ENCODE peak calls at places on chromosomes 11 and 22, in four cellular contexts. T is body of pancreas, Q is spleen, Z is GM13976. X is an unnamed sample.

GRCh38 chr11:10322830-10323792 is 18.2 kb downstream of the ADM start:
- DNase-seq in T (peak; percentile 66), Q (no peak), Z (peak; percentile 55), X (no peak)

GRCh38 chr22:50683994-50684371 is 11.4 kb downstream of the SHANK3 start:
- DNase-seq in T (no peak), Q (peak; percentile 72), Z (no peak), X (no peak)

GRCh38 chr11:8259316-8259995 is 4.2 kb downstream of the LMO1 start:
- DNase-seq in T (peak; percentile 6), Q (peak; percentile 64), Z (no peak), X (no peak)

GRCh38 chr11:94925422-94926270 is 47.7 kb downstream of the CWC15 start:
- DNase-seq in T (no peak), Q (no peak), Z (no peak), X (no peak)

GRCh38 chr11:91773090-91773489 is 451.5 kb upstream of the FAT3 start:
- DNase-seq in T (no peak), Q (no peak), Z (no peak), X (no peak)

GRCh38 chr11:17979770-17980371 is 33.0 kb downstream of the SERGEF start:
- DNase-seq in T (peak; percentile 34), Q (no peak), Z (peak; percentile 59), X (no peak)

GRCh38 chr22:44822479-44822878 is 70.1 kb downstream of the ARHGAP8 start:
- DNase-seq in T (no peak), Q (peak; percentile 1), Z (no peak), X (no peak)

GRCh38 chr11:11481371-11481770 is 128.3 kb upstream of the CSNK2A3 start:
- DNase-seq in T (no peak), Q (no peak), Z (no peak), X (no peak)

GRCh38 chr11:78497309-78497708 is 77.4 kb downstream of the NARS2 start:
- DNase-seq in T (no peak), Q (no peak), Z (no peak), X (no peak)

GRCh38 chr11:134181707-134182106 is 42.1 kb downstream of the NCAPD3 start:
- DNase-seq in T (no peak), Q (no peak), Z (no peak), X (no peak)

GRCh38 chr11:72812968-72813739 is 1.1 kb upstream of the ATG16L2 start:
- DNase-seq in T (peak; percentile 44), Q (peak; percentile 85), Z (peak; percentile 73), X (peak; percentile 53)

GRCh38 chr11:73376803-73377629 is 817 bp downstream of the RELT start:
- DNase-seq in T (peak; percentile 31), Q (peak; percentile 92), Z (peak; percentile 87), X (peak; percentile 63)

GRCh38 chr11:1857064-1857463 is 4.2 kb downstream of the LSP1 start:
- DNase-seq in T (no peak), Q (peak; percentile 71), Z (no peak), X (no peak)

GRCh38 chr22:25228822-25229221 is 9.4 kb downstream of the CRYBB2 start:
- DNase-seq in T (no peak), Q (no peak), Z (no peak), X (no peak)

GRCh38 chr11:94153320-94153719 is 24.7 kb downstream of the PANX1 start:
- DNase-seq in T (peak; percentile 33), Q (no peak), Z (no peak), X (no peak)

GRCh38 chr11:3022982-3023381 is 30.9 kb upstream of the NAP1L4 start:
- DNase-seq in T (no peak), Q (no peak), Z (no peak), X (no peak)

GRCh38 chr11:95794086-95794485 is 3.8 kb downstream of the CEP57 start:
- DNase-seq in T (no peak), Q (no peak), Z (no peak), X (no peak)

GRCh38 chr11:84407091-84407490 is 1120.9 kb upstream of the CCDC90B start:
- DNase-seq in T (no peak), Q (peak; percentile 24), Z (no peak), X (no peak)

GRCh38 chr22:48532986-48533385 is 1294.7 kb downstream of the BRD1 start:
- DNase-seq in T (no peak), Q (no peak), Z (no peak), X (no peak)

GRCh38 chr11:46597609-46598219 is 3.9 kb upstream of the AMBRA1 start:
- DNase-seq in T (no peak), Q (no peak), Z (no peak), X (no peak)

GRCh38 chr11:56716379-56716854 is 17.5 kb downstream of the OR9G1 start:
- DNase-seq in T (no peak), Q (no peak), Z (no peak), X (no peak)

GRCh38 chr11:89521294-89521693 is 30.1 kb upstream of the NOX4 start:
- DNase-seq in T (no peak), Q (no peak), Z (no peak), X (no peak)

GRCh38 chr11:14262271-14262846 is 96.6 kb downstream of the RRAS2 start:
- DNase-seq in T (no peak), Q (no peak), Z (no peak), X (no peak)

GRCh38 chr11:70611890-70612289 is 213.6 kb downstream of the CTTN start:
- DNase-seq in T (no peak), Q (peak; percentile 59), Z (no peak), X (no peak)

GRCh38 chr22:40156001-40156516 is 21.7 kb upstream of the TNRC6B start:
- DNase-seq in T (peak; percentile 66), Q (no peak), Z (no peak), X (no peak)
- TF ChIP-seq CTCF in T (no peak), Q (no peak), Z (no peak), X (no peak)

GRCh38 chr22:37569921-37570660 is 9.8 kb downstream of the LGALS2 start:
- DNase-seq in T (peak; percentile 97), Q (no peak), Z (no peak), X (no peak)

GRCh38 chr22:37570661-37570976 is 9.3 kb downstream of the LGALS2 start:
- DNase-seq in T (no peak), Q (no peak), Z (no peak), X (no peak)

GRCh38 chr22:37571992-37572373 is 7.9 kb downstream of the LGALS2 start:
- DNase-seq in T (no peak), Q (no peak), Z (no peak), X (no peak)

GRCh38 chr22:37569009-37569920 is 9.0 kb downstream of the CDC42EP1 start:
- DNase-seq in T (peak; percentile 93), Q (no peak), Z (no peak), X (no peak)

DNA sequence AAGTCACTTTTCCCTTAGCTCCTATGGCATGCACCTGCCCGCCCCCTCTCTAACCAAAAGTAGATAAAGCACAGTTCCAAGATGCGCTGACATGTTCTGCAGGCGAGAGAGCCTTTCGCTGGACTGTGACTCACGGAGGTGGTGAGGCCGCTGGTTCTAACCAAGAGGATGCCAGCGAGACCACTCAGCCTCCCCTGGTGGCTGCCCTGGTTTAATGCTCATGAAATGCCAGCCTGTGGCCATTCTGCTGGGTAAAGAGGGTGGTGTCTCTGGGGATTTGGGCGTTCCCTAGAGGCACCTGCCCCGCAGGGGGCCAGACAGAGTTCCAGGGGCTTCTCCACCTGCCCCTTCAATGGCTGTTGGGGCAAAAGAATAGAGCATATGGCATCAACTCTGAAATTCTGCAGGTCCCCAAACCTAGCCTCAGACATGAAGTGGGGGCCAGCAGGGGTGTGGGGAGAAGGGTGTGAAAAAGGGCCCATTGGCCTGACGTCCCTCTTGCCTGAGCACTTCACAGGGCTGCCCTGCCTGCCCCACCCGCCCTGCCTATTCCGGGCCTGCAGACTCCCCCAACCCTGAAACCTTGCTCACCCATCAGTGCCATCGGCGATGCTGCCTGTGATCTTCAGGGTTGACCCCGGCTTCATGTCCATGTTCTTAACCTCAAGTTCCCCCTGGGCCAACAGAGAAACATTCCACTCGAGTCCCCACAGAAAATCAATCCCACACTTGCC is 8.5 kb downstream of the LGALS2 start:
- DNase-seq in T (peak; percentile 57), Q (no peak), Z (no peak), X (no peak)
- TF ChIP-seq CTCF in T (no peak), Q (no peak), Z (no peak), X (no peak)

DNA sequence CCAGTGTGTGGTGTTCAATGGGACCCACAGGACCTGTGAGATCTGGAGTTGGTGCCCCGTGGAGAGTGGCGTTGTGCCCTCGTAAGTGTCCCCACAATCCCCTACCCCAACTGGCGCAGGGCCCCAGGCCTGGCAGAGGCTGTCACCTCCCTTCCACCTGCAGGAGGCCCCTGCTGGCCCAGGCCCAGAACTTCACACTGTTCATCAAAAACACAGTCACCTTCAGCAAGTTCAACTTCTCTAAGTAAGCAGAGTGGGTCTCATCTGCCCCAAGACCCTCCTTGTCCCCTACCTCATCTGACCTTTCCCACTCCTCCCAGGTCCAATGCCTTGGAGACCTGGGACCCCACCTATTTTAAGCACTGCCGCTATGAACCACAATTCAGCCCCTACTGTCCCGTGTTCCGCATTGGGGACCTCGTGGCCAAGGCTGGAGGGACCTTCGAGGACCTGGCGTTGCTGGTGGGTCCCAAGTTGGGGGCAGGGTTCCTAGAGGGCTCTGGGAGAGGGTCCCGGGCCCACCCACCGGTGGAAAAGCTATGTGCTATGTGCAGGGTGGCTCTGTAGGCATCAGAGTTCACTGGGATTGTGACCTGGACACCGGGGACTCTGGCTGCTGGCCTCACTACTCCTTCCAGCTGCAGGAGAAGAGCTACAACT is 8.1 kb downstream of the P2RX6 start:
- DNase-seq in T (no peak), Q (peak; percentile 68), Z (no peak), X (no peak)
- TF ChIP-seq CTCF in T (no peak), Q (no peak), Z (no peak), X (peak; percentile 47)

GRCh38 chr22:20524004-20524481 is 16.6 kb downstream of the MED15 start:
- DNase-seq in T (no peak), Q (no peak), Z (peak; percentile 51), X (no peak)

GRCh38 chr22:20528405-20528978 is 21.1 kb downstream of the MED15 start:
- DNase-seq in T (no peak), Q (no peak), Z (no peak), X (no peak)

GRCh38 chr22:20525048-20525447 is 17.6 kb downstream of the MED15 start:
- DNase-seq in T (no peak), Q (no peak), Z (no peak), X (no peak)

GRCh38 chr22:20526305-20526627 is 18.9 kb downstream of the MED15 start:
- DNase-seq in T (no peak), Q (no peak), Z (no peak), X (no peak)

DNA sequence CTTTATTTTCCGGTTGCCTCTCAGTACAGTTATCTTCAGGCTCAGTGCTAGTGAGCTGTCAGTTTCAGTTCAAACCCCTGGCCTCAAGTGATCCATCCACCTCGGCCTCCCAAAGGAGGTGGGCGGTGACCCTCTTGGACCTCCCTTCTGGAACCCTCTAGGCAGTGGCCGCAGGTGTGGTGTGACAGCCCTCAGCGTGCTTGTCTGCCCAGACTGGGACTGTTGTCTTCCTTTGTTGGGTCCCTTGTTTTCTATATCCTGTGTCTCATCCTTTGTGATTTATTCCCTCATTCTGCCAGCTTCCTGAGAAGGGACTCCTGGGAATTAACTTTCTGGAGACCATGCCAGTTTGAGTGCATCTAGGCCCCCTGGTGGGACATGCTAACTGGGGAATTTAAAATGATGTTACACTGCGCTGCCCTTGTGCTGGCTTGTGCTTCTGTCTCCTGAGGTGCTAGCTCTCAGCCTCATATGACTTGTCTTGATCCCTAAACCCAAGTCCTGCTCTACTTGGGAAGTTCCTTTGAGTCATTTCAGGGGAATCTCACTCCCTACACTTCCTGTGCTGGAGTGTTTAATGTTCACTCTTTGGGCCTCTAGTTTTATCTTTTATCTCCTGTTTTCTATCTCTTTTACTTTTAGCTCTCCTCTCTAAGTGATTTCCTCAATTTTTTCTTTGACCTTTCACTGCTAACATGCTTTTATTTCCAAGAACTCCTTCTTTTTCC is 19.4 kb downstream of the MED15 start:
- DNase-seq in T (no peak), Q (no peak), Z (no peak), X (no peak)
- TF ChIP-seq CTCF in T (no peak), Q (no peak), Z (no peak), X (no peak)